ENCODE peak calls at places on chromosomes 12 and 14, in five cellular contexts. B is WTC11, L is epithelial cell of esophagus, E is mucosa of descending colon, Z is A549. Y is an unnamed sample.

GRCh38 chr14:99229654-99230215 is 42.3 kb downstream of the BCL11B start:
- DNase-seq in B (no peak), L (no peak), E (no peak), Z (no peak), Y (no peak)

GRCh38 chr12:34299802-34300193 is 277.5 kb downstream of the ALG10 start:
- DNase-seq in B (no peak), L (no peak), E (no peak), Z (no peak), Y (no peak)

GRCh38 chr12:124489915-124490583 is 77.4 kb downstream of the NCOR2 start:
- DNase-seq in B (no peak), L (no peak), E (no peak), Z (no peak), Y (no peak)

GRCh38 chr12:2013527-2014223 is 9.4 kb upstream of the DCP1B start:
- DNase-seq in B (no peak), L (no peak), E (no peak), Z (no peak), Y (no peak)

GRCh38 chr14:99732436-99733220 is 48.5 kb downstream of the CYP46A1 start:
- DNase-seq in B (peak), L (no peak), E (peak), Z (no peak), Y (no peak)

GRCh38 chr12:39975374-39975918 is 130.4 kb downstream of the SLC2A13 start:
- DNase-seq in B (no peak), L (no peak), E (no peak), Z (peak), Y (no peak)

GRCh38 chr14:71198681-71199080 is 291.4 kb downstream of the PCNX1 start:
- DNase-seq in B (no peak), L (no peak), E (peak), Z (no peak), Y (no peak)

GRCh38 chr12:84676787-84677186 is 235.8 kb downstream of the SLC6A15 start:
- DNase-seq in B (no peak), L (no peak), E (no peak), Z (no peak), Y (no peak)

GRCh38 chr12:91529829-91530228 is 347.2 kb upstream of the DCN start:
- DNase-seq in B (no peak), L (peak), E (no peak), Z (peak), Y (peak)

GRCh38 chr14:103140316-103141109 is 17.3 kb downstream of the TNFAIP2 start:
- DNase-seq in B (no peak), L (peak), E (no peak), Z (no peak), Y (peak)

GRCh38 chr12:47549258-47549657 is 156.6 kb downstream of the RPAP3 start:
- DNase-seq in B (no peak), L (peak), E (no peak), Z (no peak), Y (peak)

GRCh38 chr12:53560386-53560785 is 53.1 kb upstream of the NPFF start:
- DNase-seq in B (no peak), L (no peak), E (no peak), Z (no peak), Y (peak)

GRCh38 chr12:94650143-94651056 is at the start of gene TMCC3:
- DNase-seq in B (peak), L (peak), E (peak), Z (no peak), Y (peak)

GRCh38 chr14:33617154-33617553 is 333.7 kb downstream of the EGLN3 start:
- DNase-seq in B (no peak), L (peak), E (no peak), Z (no peak), Y (peak)

GRCh38 chr12:50400104-50400637 is 514 bp upstream of the LARP4 start:
- DNase-seq in B (no peak), L (no peak), E (no peak), Z (no peak), Y (no peak)

GRCh38 chr14:104689620-104690265 is 325 bp downstream of the INF2 start:
- DNase-seq in B (no peak), L (no peak), E (peak), Z (no peak), Y (peak)

GRCh38 chr12:96487214-96487613 is 2.2 kb upstream of the CFAP54 start:
- DNase-seq in B (no peak), L (peak), E (no peak), Z (peak), Y (peak)

GRCh38 chr14:39430762-39431415 is 1.3 kb downstream of the FBXO33 start:
- DNase-seq in B (no peak), L (peak), E (no peak), Z (peak), Y (no peak)

GRCh38 chr14:86532219-86532618 is 1002.3 kb downstream of the FLRT2 start:
- DNase-seq in B (no peak), L (peak), E (no peak), Z (no peak), Y (peak)

GRCh38 chr12:38711055-38711454 is 194.3 kb downstream of the CPNE8 start:
- DNase-seq in B (no peak), L (no peak), E (no peak), Z (no peak), Y (no peak)

GRCh38 chr12:632102-632696 is 31.0 kb downstream of the NINJ2 start:
- DNase-seq in B (peak), L (peak), E (no peak), Z (peak), Y (peak)

GRCh38 chr12:107560906-107561285 is 124.7 kb upstream of the PWP1 start:
- DNase-seq in B (no peak), L (peak), E (no peak), Z (no peak), Y (peak)
- TF ChIP-seq CTCF in B (no peak), L (no peak), E (no peak), Z (no peak), Y (no peak)

GRCh38 chr12:67792185-67792584 is 143.6 kb downstream of the DYRK2 start:
- DNase-seq in B (peak), L (peak), E (no peak), Z (no peak), Y (no peak)

GRCh38 chr12:67797769-67798168 is 149.2 kb downstream of the DYRK2 start:
- DNase-seq in B (no peak), L (no peak), E (no peak), Z (no peak), Y (no peak)

GRCh38 chr12:67794151-67794550 is 145.6 kb downstream of the DYRK2 start:
- DNase-seq in B (no peak), L (no peak), E (no peak), Z (no peak), Y (no peak)

GRCh38 chr12:67797316-67797741 is 148.8 kb downstream of the DYRK2 start:
- DNase-seq in B (no peak), L (no peak), E (no peak), Z (no peak), Y (peak)

DNA sequence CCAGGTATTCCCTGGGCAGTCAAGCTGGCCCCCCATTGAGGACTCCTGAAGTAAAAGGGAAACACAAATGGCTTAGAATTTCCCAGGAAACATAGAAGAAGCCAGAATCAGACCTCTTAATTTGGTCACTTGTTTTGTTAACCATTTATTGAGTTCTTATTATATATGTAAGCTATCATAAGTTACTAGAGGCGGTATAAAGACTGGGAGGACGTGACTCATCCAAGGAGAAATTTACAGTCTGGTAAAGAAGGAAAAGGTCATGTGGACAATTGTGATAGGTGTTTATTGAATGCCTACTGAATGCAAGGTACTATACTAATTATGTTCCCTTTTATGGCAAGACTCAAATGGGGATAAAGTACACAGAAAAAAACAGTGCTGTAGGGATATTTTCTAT is 146.7 kb downstream of the DYRK2 start:
- DNase-seq in B (no peak), L (peak), E (no peak), Z (no peak), Y (peak)
- TF ChIP-seq CTCF in B (no peak), L (no peak), E (no peak), Z (no peak), Y (no peak)

DNA sequence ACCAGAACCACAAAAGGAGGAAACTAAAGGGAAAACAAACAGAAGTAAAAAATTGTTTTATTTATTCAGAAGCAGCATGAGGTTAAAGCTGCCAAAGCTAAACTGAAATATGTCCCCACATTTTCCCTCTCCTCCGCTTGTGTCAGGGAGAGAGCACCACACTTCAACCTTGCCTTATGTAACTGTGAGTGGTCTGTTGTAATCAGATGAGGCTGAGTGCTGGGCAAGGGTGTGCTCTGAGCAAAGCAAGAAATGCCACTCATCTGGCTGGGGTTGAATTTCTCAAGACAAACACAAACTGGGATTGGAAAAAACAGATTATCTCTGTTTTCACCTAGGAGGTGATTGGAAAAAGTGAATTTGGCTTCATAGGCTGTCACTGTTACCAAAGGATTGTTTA is 12.2 kb downstream of the CAPZA3 start:
- DNase-seq in B (no peak), L (peak), E (no peak), Z (no peak), Y (peak)
- TF ChIP-seq CTCF in B (no peak), L (no peak), E (no peak), Z (no peak), Y (no peak)

DNA sequence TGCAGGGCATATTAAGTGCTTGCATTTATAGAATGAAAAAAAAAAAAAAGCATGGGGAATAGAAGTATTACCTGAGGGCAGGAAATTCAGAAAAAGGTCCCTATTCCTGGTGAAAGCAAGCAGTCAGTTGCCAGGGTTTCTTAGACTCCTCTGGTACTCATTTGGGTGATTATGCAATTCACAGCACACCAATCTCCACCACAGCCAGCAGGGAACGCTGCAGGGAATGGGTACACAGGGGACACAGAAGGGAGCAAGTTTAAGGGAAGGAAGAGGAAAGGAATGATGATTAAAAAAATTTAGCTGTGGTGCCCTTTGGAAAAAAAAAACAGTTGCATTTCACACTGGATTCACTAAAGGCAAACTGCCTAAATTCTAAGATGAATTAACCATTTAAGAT is 14.2 kb downstream of the BLTP3B start:
- DNase-seq in B (peak), L (peak), E (no peak), Z (peak), Y (peak)
- TF ChIP-seq CTCF in B (no peak), L (peak), E (no peak), Z (peak), Y (peak)

GRCh38 chr12:106599302-106599701 is 16.5 kb downstream of the RFX4 start:
- DNase-seq in B (no peak), L (no peak), E (no peak), Z (no peak), Y (no peak)

GRCh38 chr12:106601548-106601947 is 18.7 kb downstream of the RFX4 start:
- DNase-seq in B (no peak), L (no peak), E (no peak), Z (no peak), Y (no peak)

GRCh38 chr12:106600503-106600902 is 17.7 kb downstream of the RFX4 start:
- DNase-seq in B (no peak), L (no peak), E (no peak), Z (no peak), Y (no peak)

GRCh38 chr12:106602071-106602470 is 19.3 kb downstream of the RFX4 start:
- DNase-seq in B (no peak), L (no peak), E (no peak), Z (no peak), Y (no peak)

DNA sequence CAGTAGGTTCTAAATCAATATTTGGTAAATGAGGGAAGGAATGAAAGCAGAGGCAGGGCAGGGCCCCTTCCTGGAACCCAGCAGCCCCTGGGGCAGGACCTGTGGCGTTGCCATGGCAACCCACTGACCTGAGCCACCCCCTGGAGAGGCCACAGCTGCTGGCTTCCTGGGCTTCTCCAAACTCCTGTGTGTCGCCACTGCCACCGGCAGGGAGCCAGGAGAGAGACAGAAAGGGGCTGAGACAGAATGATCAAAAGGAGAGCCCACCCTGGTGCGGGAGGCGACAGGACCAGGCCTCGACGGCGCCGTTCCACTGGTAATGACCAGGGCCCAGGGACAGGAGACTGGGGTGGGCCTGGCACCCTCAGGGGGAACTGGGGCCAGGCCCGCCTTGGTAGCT is 18.2 kb downstream of the RFX4 start:
- DNase-seq in B (peak), L (no peak), E (no peak), Z (no peak), Y (no peak)
- TF ChIP-seq CTCF in B (no peak), L (no peak), E (no peak), Z (no peak), Y (no peak)

GRCh38 chr12:119957135-119957534 is 31.9 kb upstream of the BICDL1 start:
- DNase-seq in B (no peak), L (no peak), E (no peak), Z (no peak), Y (no peak)
- TF ChIP-seq CTCF in B (no peak), L (no peak), E (no peak), Z (no peak), Y (no peak)

DNA sequence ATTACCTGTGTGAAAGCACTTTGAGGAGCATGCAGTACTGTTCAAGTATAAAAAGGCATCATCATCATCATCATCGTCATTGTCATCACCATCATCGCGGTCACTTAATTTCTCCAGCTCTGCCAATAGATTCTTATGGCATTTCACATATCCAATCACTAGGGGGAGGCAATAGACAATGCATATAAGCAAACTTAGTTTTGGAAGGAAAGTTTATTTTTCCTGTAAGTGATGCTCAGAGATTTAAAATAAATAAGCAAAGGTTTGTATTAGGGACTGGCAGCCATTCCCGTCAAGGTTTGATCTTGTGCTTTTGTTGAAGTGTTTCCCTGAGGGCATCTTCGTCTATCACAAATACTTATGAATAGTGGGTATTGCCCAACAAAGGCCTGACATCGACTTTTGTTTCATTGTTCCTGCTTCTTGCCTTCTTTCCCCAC is 127.4 kb downstream of the KTN1 start:
- DNase-seq in B (no peak), L (peak), E (no peak), Z (peak), Y (peak)
- TF ChIP-seq CTCF in B (peak), L (peak), E (no peak), Z (peak), Y (peak)

GRCh38 chr14:61644185-61644584 is 51.1 kb upstream of the HIF1A start:
- DNase-seq in B (no peak), L (no peak), E (no peak), Z (no peak), Y (no peak)

GRCh38 chr14:61640158-61640833 is 55.0 kb upstream of the HIF1A start:
- DNase-seq in B (no peak), L (no peak), E (peak), Z (no peak), Y (no peak)

GRCh38 chr14:61640834-61641170 is 54.5 kb upstream of the HIF1A start:
- DNase-seq in B (no peak), L (no peak), E (no peak), Z (no peak), Y (no peak)

GRCh38 chr14:61643546-61643945 is 51.8 kb upstream of the HIF1A start:
- DNase-seq in B (no peak), L (peak), E (no peak), Z (no peak), Y (no peak)

GRCh38 chr14:61642246-61642982 is 52.9 kb upstream of the HIF1A start:
- DNase-seq in B (no peak), L (peak), E (peak), Z (peak), Y (peak)
- TF ChIP-seq CTCF in B (no peak), L (no peak), E (no peak), Z (no peak), Y (no peak)